ENCODE peak calls at places on chromosome 1, in nine cellular contexts. One of them, this sample, is unnamed.
A peak's percentile ranks its signal among the peaks of the same experiment; 100 is the strongest.

GRCh38 chr1:177490240-177490639 is 319.5 kb downstream of the BRINP2 start:
- DNase-seq in CD8-positive, alpha-beta T cell: no peak
- DNase-seq in anterior cingulate cortex: no peak
- DNase-seq in neural progenitor cell: no peak
- DNase-seq in GM12864: no peak
- DNase-seq in foreskin fibroblast: no peak
- DNase-seq in NCI-H524 treated with DMSO at 0.1 percent for 48 hours: peak; percentile 42
- DNase-seq in NCI-H1105 treated with DMSO at 0.1 percent for 48 hours: no peak
- DNase-seq in ovary: no peak
- DNase-seq in this sample: peak; percentile 24

GRCh38 chr1:113307771-113308451 is 82.4 kb upstream of the MAGI3 start:
- DNase-seq in CD8-positive, alpha-beta T cell: no peak
- DNase-seq in anterior cingulate cortex: no peak
- DNase-seq in neural progenitor cell: no peak
- DNase-seq in GM12864: no peak
- DNase-seq in foreskin fibroblast: peak; percentile 17
- DNase-seq in NCI-H524 treated with DMSO at 0.1 percent for 48 hours: no peak
- DNase-seq in NCI-H1105 treated with DMSO at 0.1 percent for 48 hours: no peak
- DNase-seq in ovary: no peak
- DNase-seq in this sample: no peak

GRCh38 chr1:201381130-201381529 is 3.6 kb upstream of the TNNT2 start:
- DNase-seq in CD8-positive, alpha-beta T cell: no peak
- DNase-seq in anterior cingulate cortex: no peak
- DNase-seq in neural progenitor cell: no peak
- DNase-seq in GM12864: no peak
- DNase-seq in foreskin fibroblast: no peak
- DNase-seq in NCI-H524 treated with DMSO at 0.1 percent for 48 hours: no peak
- DNase-seq in NCI-H1105 treated with DMSO at 0.1 percent for 48 hours: peak; percentile 82
- DNase-seq in ovary: no peak
- DNase-seq in this sample: no peak

GRCh38 chr1:173714441-173714758 is 381 bp upstream of the KLHL20 start:
- DNase-seq in CD8-positive, alpha-beta T cell: no peak
- DNase-seq in anterior cingulate cortex: no peak
- DNase-seq in neural progenitor cell: no peak
- DNase-seq in GM12864: no peak
- DNase-seq in foreskin fibroblast: no peak
- DNase-seq in NCI-H524 treated with DMSO at 0.1 percent for 48 hours: no peak
- DNase-seq in NCI-H1105 treated with DMSO at 0.1 percent for 48 hours: no peak
- DNase-seq in ovary: no peak
- DNase-seq in this sample: no peak

GRCh38 chr1:160367934-160368923 is 1.4 kb downstream of the NHLH1 start:
- DNase-seq in CD8-positive, alpha-beta T cell: no peak
- DNase-seq in anterior cingulate cortex: no peak
- DNase-seq in neural progenitor cell: no peak
- DNase-seq in GM12864: no peak
- DNase-seq in foreskin fibroblast: no peak
- DNase-seq in NCI-H524 treated with DMSO at 0.1 percent for 48 hours: peak; percentile 17
- DNase-seq in NCI-H1105 treated with DMSO at 0.1 percent for 48 hours: no peak
- DNase-seq in ovary: no peak
- DNase-seq in this sample: no peak

GRCh38 chr1:228416217-228416971 is at the start of gene TRIM17:
- DNase-seq in CD8-positive, alpha-beta T cell: peak; percentile 43
- DNase-seq in anterior cingulate cortex: no peak
- DNase-seq in neural progenitor cell: peak; percentile 91
- DNase-seq in GM12864: no peak
- DNase-seq in foreskin fibroblast: no peak
- DNase-seq in NCI-H524 treated with DMSO at 0.1 percent for 48 hours: no peak
- DNase-seq in NCI-H1105 treated with DMSO at 0.1 percent for 48 hours: peak; percentile 3
- DNase-seq in ovary: no peak
- DNase-seq in this sample: peak; percentile 12

GRCh38 chr1:24725209-24725651 is 20.0 kb upstream of the CLIC4 start:
- DNase-seq in CD8-positive, alpha-beta T cell: no peak
- DNase-seq in anterior cingulate cortex: no peak
- DNase-seq in neural progenitor cell: peak; percentile 73
- DNase-seq in GM12864: no peak
- DNase-seq in foreskin fibroblast: peak; percentile 43
- DNase-seq in NCI-H524 treated with DMSO at 0.1 percent for 48 hours: no peak
- DNase-seq in NCI-H1105 treated with DMSO at 0.1 percent for 48 hours: no peak
- DNase-seq in ovary: no peak
- DNase-seq in this sample: no peak

GRCh38 chr1:239593527-239593926 is 207.2 kb downstream of the CHRM3 start:
- DNase-seq in CD8-positive, alpha-beta T cell: no peak
- DNase-seq in anterior cingulate cortex: no peak
- DNase-seq in neural progenitor cell: no peak
- DNase-seq in GM12864: no peak
- DNase-seq in foreskin fibroblast: no peak
- DNase-seq in NCI-H524 treated with DMSO at 0.1 percent for 48 hours: no peak
- DNase-seq in NCI-H1105 treated with DMSO at 0.1 percent for 48 hours: no peak
- DNase-seq in ovary: no peak
- DNase-seq in this sample: peak; percentile 27

GRCh38 chr1:226702318-226702956 is 36.6 kb downstream of the ITPKB start:
- DNase-seq in CD8-positive, alpha-beta T cell: no peak
- DNase-seq in anterior cingulate cortex: no peak
- DNase-seq in neural progenitor cell: no peak
- DNase-seq in GM12864: no peak
- DNase-seq in foreskin fibroblast: peak; percentile 52
- DNase-seq in NCI-H524 treated with DMSO at 0.1 percent for 48 hours: no peak
- DNase-seq in NCI-H1105 treated with DMSO at 0.1 percent for 48 hours: no peak
- DNase-seq in ovary: no peak
- DNase-seq in this sample: no peak

GRCh38 chr1:204320413-204320812 is 39.3 kb downstream of the PLEKHA6 start:
- DNase-seq in CD8-positive, alpha-beta T cell: no peak
- DNase-seq in anterior cingulate cortex: no peak
- DNase-seq in neural progenitor cell: no peak
- DNase-seq in GM12864: no peak
- DNase-seq in foreskin fibroblast: no peak
- DNase-seq in NCI-H524 treated with DMSO at 0.1 percent for 48 hours: no peak
- DNase-seq in NCI-H1105 treated with DMSO at 0.1 percent for 48 hours: no peak
- DNase-seq in ovary: no peak
- DNase-seq in this sample: no peak

GRCh38 chr1:161021168-161021958 is 411 bp upstream of the F11R start:
- DNase-seq in CD8-positive, alpha-beta T cell: peak; percentile 87
- DNase-seq in anterior cingulate cortex: peak; percentile 61
- DNase-seq in neural progenitor cell: peak; percentile 92
- DNase-seq in GM12864: peak; percentile 73
- DNase-seq in foreskin fibroblast: no peak
- DNase-seq in NCI-H524 treated with DMSO at 0.1 percent for 48 hours: no peak
- DNase-seq in NCI-H1105 treated with DMSO at 0.1 percent for 48 hours: peak; percentile 99
- DNase-seq in ovary: peak; percentile 83
- DNase-seq in this sample: peak; percentile 100

GRCh38 chr1:3000214-3000613 is 21.1 kb upstream of the ACTRT2 start:
- DNase-seq in CD8-positive, alpha-beta T cell: no peak
- DNase-seq in anterior cingulate cortex: no peak
- DNase-seq in neural progenitor cell: no peak
- DNase-seq in GM12864: no peak
- DNase-seq in foreskin fibroblast: no peak
- DNase-seq in NCI-H524 treated with DMSO at 0.1 percent for 48 hours: no peak
- DNase-seq in NCI-H1105 treated with DMSO at 0.1 percent for 48 hours: no peak
- DNase-seq in ovary: no peak
- DNase-seq in this sample: no peak

GRCh38 chr1:205588691-205589445 is 42.9 kb downstream of the ELK4 start:
- DNase-seq in CD8-positive, alpha-beta T cell: no peak
- DNase-seq in anterior cingulate cortex: peak; percentile 77
- DNase-seq in neural progenitor cell: peak; percentile 59
- DNase-seq in GM12864: no peak
- DNase-seq in foreskin fibroblast: peak; percentile 23
- DNase-seq in NCI-H524 treated with DMSO at 0.1 percent for 48 hours: no peak
- DNase-seq in NCI-H1105 treated with DMSO at 0.1 percent for 48 hours: no peak
- DNase-seq in ovary: no peak
- DNase-seq in this sample: no peak